ENCODE peak calls at places on chromosomes 3 and 15, in seven cellular contexts. A, R, Z, P, N, B and J are unnamed samples.

GRCh38 chr3:85567074-85567676 is 608.4 kb downstream of the CADM2 start:
- DNase-seq in A (no peak), R (no peak), Z (peak), P (no peak), N (peak), B (no peak), J (no peak)

GRCh38 chr15:43329222-43329959 is 982 bp downstream of the LCMT2 start:
- DNase-seq in A (no peak), R (no peak), Z (no peak), P (no peak), N (peak), B (no peak), J (no peak)

GRCh38 chr3:69530554-69530953 is 144.7 kb upstream of the FRMD4B start:
- DNase-seq in A (no peak), R (no peak), Z (no peak), P (no peak), N (no peak), B (no peak), J (no peak)

GRCh38 chr15:76163429-76164020 is 103.7 kb downstream of the TMEM266 start:
- DNase-seq in A (peak), R (no peak), Z (no peak), P (no peak), N (no peak), B (no peak), J (no peak)

GRCh38 chr3:195119461-195120198 is 151.3 kb downstream of the XXYLT1 start:
- DNase-seq in A (no peak), R (no peak), Z (peak), P (no peak), N (no peak), B (no peak), J (no peak)

GRCh38 chr3:183327343-183327742 is 74.3 kb downstream of the B3GNT5 start:
- DNase-seq in A (no peak), R (no peak), Z (no peak), P (no peak), N (no peak), B (no peak), J (no peak)

GRCh38 chr15:71575474-71576045 is 234.8 kb upstream of the NR2E3 start:
- DNase-seq in A (no peak), R (no peak), Z (no peak), P (no peak), N (no peak), B (no peak), J (no peak)

GRCh38 chr3:133157716-133158115 is 119.5 kb downstream of the TMEM108 start:
- DNase-seq in A (no peak), R (no peak), Z (no peak), P (no peak), N (no peak), B (no peak), J (no peak)

GRCh38 chr15:69523010-69524001 is 70.7 kb downstream of the RPLP1 start:
- DNase-seq in A (no peak), R (peak), Z (peak), P (peak), N (peak), B (peak), J (peak)

GRCh38 chr3:106825962-106826605 is 551.2 kb upstream of the CCDC54 start:
- DNase-seq in A (peak), R (no peak), Z (no peak), P (no peak), N (no peak), B (no peak), J (no peak)

GRCh38 chr15:60101416-60101815 is 97.3 kb downstream of the FOXB1 start:
- DNase-seq in A (no peak), R (no peak), Z (no peak), P (no peak), N (no peak), B (no peak), J (no peak)

GRCh38 chr15:41545218-41545617 is 1.2 kb upstream of the RPAP1 start:
- DNase-seq in A (no peak), R (no peak), Z (no peak), P (no peak), N (no peak), B (no peak), J (no peak)

GRCh38 chr3:81105761-81106160 is 655.7 kb downstream of the GBE1 start:
- DNase-seq in A (no peak), R (no peak), Z (no peak), P (no peak), N (no peak), B (no peak), J (no peak)

GRCh38 chr15:51237816-51238215 is 100.6 kb downstream of the CYP19A1 start:
- DNase-seq in A (no peak), R (no peak), Z (no peak), P (no peak), N (no peak), B (no peak), J (no peak)

GRCh38 chr15:48536681-48537091 is 108.8 kb downstream of the FBN1 start:
- DNase-seq in A (no peak), R (no peak), Z (no peak), P (no peak), N (no peak), B (no peak), J (no peak)

GRCh38 chr3:52346623-52347530 is 30.8 kb downstream of the DNAH1 start:
- DNase-seq in A (no peak), R (no peak), Z (peak), P (no peak), N (no peak), B (no peak), J (no peak)

GRCh38 chr3:126543457-126544090 is 15.2 kb downstream of the C3orf22 start:
- DNase-seq in A (no peak), R (no peak), Z (no peak), P (no peak), N (no peak), B (no peak), J (no peak)

GRCh38 chr15:83112233-83112958 is 5.0 kb downstream of the TM6SF1 start:
- DNase-seq in A (no peak), R (no peak), Z (no peak), P (no peak), N (no peak), B (no peak), J (no peak)

GRCh38 chr3:158660711-158661110 is 11.7 kb downstream of the LXN start:
- DNase-seq in A (no peak), R (no peak), Z (no peak), P (no peak), N (no peak), B (no peak), J (no peak)

GRCh38 chr15:79329186-79329611 is 18.3 kb downstream of the TMED3 start:
- DNase-seq in A (no peak), R (no peak), Z (no peak), P (no peak), N (no peak), B (no peak), J (no peak)

GRCh38 chr3:127799476-127800222 is 22.7 kb downstream of the MGLL start:
- DNase-seq in A (no peak), R (no peak), Z (peak), P (no peak), N (no peak), B (no peak), J (no peak)

GRCh38 chr3:135915206-135915605 is 50.3 kb upstream of the PPP2R3A start:
- DNase-seq in A (no peak), R (no peak), Z (no peak), P (no peak), N (no peak), B (no peak), J (no peak)

GRCh38 chr3:42853739-42854302 is 21.9 kb downstream of the CYP8B1 start:
- DNase-seq in A (no peak), R (no peak), Z (no peak), P (no peak), N (no peak), B (no peak), J (no peak)

GRCh38 chr15:23013681-23014080 is 25.7 kb downstream of the TUBGCP5 start:
- DNase-seq in A (no peak), R (no peak), Z (no peak), P (no peak), N (no peak), B (no peak), J (no peak)

GRCh38 chr3:126438186-126438585 is 37.5 kb downstream of the ZXDC start:
- DNase-seq in A (no peak), R (no peak), Z (no peak), P (no peak), N (no peak), B (no peak), J (no peak)

GRCh38 chr3:69324362-69325025 is 61.4 kb downstream of the FRMD4B start:
- DNase-seq in A (no peak), R (no peak), Z (no peak), P (no peak), N (no peak), B (no peak), J (no peak)

GRCh38 chr3:170506556-170506955 is 79.3 kb downstream of the SLC7A14 start:
- DNase-seq in A (no peak), R (no peak), Z (no peak), P (no peak), N (no peak), B (no peak), J (no peak)

GRCh38 chr15:49135893-49136292 is 19.5 kb downstream of the COPS2 start:
- DNase-seq in A (no peak), R (no peak), Z (peak), P (no peak), N (no peak), B (no peak), J (no peak)

GRCh38 chr15:65254237-65254820 is 32.4 kb downstream of the PARP16 start:
- DNase-seq in A (no peak), R (no peak), Z (no peak), P (no peak), N (no peak), B (no peak), J (no peak)

GRCh38 chr3:118714800-118715199 is 319.8 kb downstream of the IGSF11 start:
- DNase-seq in A (no peak), R (no peak), Z (no peak), P (no peak), N (no peak), B (no peak), J (no peak)

GRCh38 chr3:141246224-141246957 is 14.8 kb downstream of the PXYLP1 start:
- DNase-seq in A (no peak), R (no peak), Z (no peak), P (no peak), N (no peak), B (no peak), J (no peak)

GRCh38 chr15:74328331-74329056 is 39.0 kb downstream of the CYP11A1 start:
- DNase-seq in A (no peak), R (no peak), Z (no peak), P (no peak), N (no peak), B (no peak), J (no peak)

GRCh38 chr3:141371882-141372281 is 3.6 kb downstream of the ZBTB38 start:
- DNase-seq in A (no peak), R (no peak), Z (no peak), P (no peak), N (no peak), B (no peak), J (no peak)

GRCh38 chr3:31941230-31941632 is 39.8 kb downstream of the OSBPL10 start:
- DNase-seq in A (no peak), R (no peak), Z (no peak), P (no peak), N (no peak), B (no peak), J (no peak)